ENCODE peak calls at places on chromosome 22, in eight cellular contexts. One of them, this sample, is unnamed.

GRCh38 chr22:41128606-41129005 is 36.2 kb downstream of the EP300 start:
- DNase-seq in activated T-helper 1 cell treated with Interleukin-2 at 50 U/mL for 16 hours: no peak
- DNase-seq in GM12891: no peak
- DNase-seq in HT1080: no peak
- DNase-seq in coronary artery: no peak
- DNase-seq in astrocyte of the spinal cord: no peak
- DNase-seq in non-pigmented ciliary epithelial cell: no peak
- DNase-seq in cardiac muscle cell: no peak
- DNase-seq in this sample: no peak

GRCh38 chr22:49554296-49554625 is 273.4 kb downstream of the BRD1 start:
- DNase-seq in activated T-helper 1 cell treated with Interleukin-2 at 50 U/mL for 16 hours: no peak
- DNase-seq in GM12891: no peak
- DNase-seq in HT1080: no peak
- DNase-seq in coronary artery: no peak
- DNase-seq in astrocyte of the spinal cord: no peak
- DNase-seq in non-pigmented ciliary epithelial cell: no peak
- DNase-seq in cardiac muscle cell: no peak
- DNase-seq in this sample: no peak

GRCh38 chr22:25475554-25476022 is 88.9 kb upstream of the GRK3 start:
- DNase-seq in activated T-helper 1 cell treated with Interleukin-2 at 50 U/mL for 16 hours: no peak
- DNase-seq in GM12891: no peak
- DNase-seq in HT1080: peak; percentile 13
- DNase-seq in coronary artery: no peak
- DNase-seq in astrocyte of the spinal cord: peak; percentile 80
- DNase-seq in non-pigmented ciliary epithelial cell: no peak
- DNase-seq in cardiac muscle cell: no peak
- DNase-seq in this sample: peak; percentile 79

GRCh38 chr22:28952857-28953256 is 69.5 kb downstream of the ZNRF3 start:
- DNase-seq in activated T-helper 1 cell treated with Interleukin-2 at 50 U/mL for 16 hours: no peak
- DNase-seq in GM12891: no peak
- DNase-seq in HT1080: no peak
- DNase-seq in coronary artery: no peak
- DNase-seq in astrocyte of the spinal cord: peak; percentile 55
- DNase-seq in non-pigmented ciliary epithelial cell: no peak
- DNase-seq in cardiac muscle cell: no peak
- DNase-seq in this sample: no peak

GRCh38 chr22:19890502-19891349 is 36.1 kb upstream of the GNB1L start:
- DNase-seq in activated T-helper 1 cell treated with Interleukin-2 at 50 U/mL for 16 hours: no peak
- DNase-seq in GM12891: no peak
- DNase-seq in HT1080: no peak
- DNase-seq in coronary artery: no peak
- DNase-seq in astrocyte of the spinal cord: no peak
- DNase-seq in non-pigmented ciliary epithelial cell: no peak
- DNase-seq in cardiac muscle cell: no peak
- DNase-seq in this sample: no peak

GRCh38 chr22:38442967-38443674 is 11.9 kb downstream of the KCNJ4 start:
- DNase-seq in activated T-helper 1 cell treated with Interleukin-2 at 50 U/mL for 16 hours: no peak
- DNase-seq in GM12891: no peak
- DNase-seq in HT1080: no peak
- DNase-seq in coronary artery: no peak
- DNase-seq in astrocyte of the spinal cord: no peak
- DNase-seq in non-pigmented ciliary epithelial cell: no peak
- DNase-seq in cardiac muscle cell: peak; percentile 53
- DNase-seq in this sample: no peak

GRCh38 chr22:22243033-22243680 is 1.4 kb upstream of the VPREB1 start:
- DNase-seq in activated T-helper 1 cell treated with Interleukin-2 at 50 U/mL for 16 hours: no peak
- DNase-seq in GM12891: no peak
- DNase-seq in HT1080: no peak
- DNase-seq in coronary artery: no peak
- DNase-seq in astrocyte of the spinal cord: no peak
- DNase-seq in non-pigmented ciliary epithelial cell: no peak
- DNase-seq in cardiac muscle cell: no peak
- DNase-seq in this sample: no peak

GRCh38 chr22:22061085-22062077 is 78.8 kb upstream of the TOP3B start:
- DNase-seq in activated T-helper 1 cell treated with Interleukin-2 at 50 U/mL for 16 hours: no peak
- DNase-seq in GM12891: no peak
- DNase-seq in HT1080: no peak
- DNase-seq in coronary artery: no peak
- DNase-seq in astrocyte of the spinal cord: peak; percentile 12
- DNase-seq in non-pigmented ciliary epithelial cell: no peak
- DNase-seq in cardiac muscle cell: no peak
- DNase-seq in this sample: no peak

GRCh38 chr22:31829505-31829904 is 75.7 kb downstream of the DEPDC5 start:
- DNase-seq in activated T-helper 1 cell treated with Interleukin-2 at 50 U/mL for 16 hours: no peak
- DNase-seq in GM12891: no peak
- DNase-seq in HT1080: peak; percentile 97
- DNase-seq in coronary artery: no peak
- DNase-seq in astrocyte of the spinal cord: peak; percentile 89
- DNase-seq in non-pigmented ciliary epithelial cell: peak; percentile 90
- DNase-seq in cardiac muscle cell: no peak
- DNase-seq in this sample: no peak

GRCh38 chr22:24244144-24244787 is 616 bp downstream of the GGT5 start:
- DNase-seq in activated T-helper 1 cell treated with Interleukin-2 at 50 U/mL for 16 hours: no peak
- DNase-seq in GM12891: no peak
- DNase-seq in HT1080: no peak
- DNase-seq in coronary artery: no peak
- DNase-seq in astrocyte of the spinal cord: peak; percentile 55
- DNase-seq in non-pigmented ciliary epithelial cell: no peak
- DNase-seq in cardiac muscle cell: no peak
- DNase-seq in this sample: no peak

GRCh38 chr22:29306830-29307657 is 594 bp downstream of the GAS2L1 start:
- DNase-seq in activated T-helper 1 cell treated with Interleukin-2 at 50 U/mL for 16 hours: no peak
- DNase-seq in GM12891: peak; percentile 59
- DNase-seq in HT1080: peak; percentile 73
- DNase-seq in coronary artery: peak; percentile 73
- DNase-seq in astrocyte of the spinal cord: peak; percentile 83
- DNase-seq in non-pigmented ciliary epithelial cell: no peak
- DNase-seq in cardiac muscle cell: peak; percentile 92
- DNase-seq in this sample: peak; percentile 44

GRCh38 chr22:47795477-47796127 is 1033.2 kb downstream of the TBC1D22A start:
- DNase-seq in activated T-helper 1 cell treated with Interleukin-2 at 50 U/mL for 16 hours: no peak
- DNase-seq in GM12891: no peak
- DNase-seq in HT1080: no peak
- DNase-seq in coronary artery: peak; percentile 57
- DNase-seq in astrocyte of the spinal cord: no peak
- DNase-seq in non-pigmented ciliary epithelial cell: no peak
- DNase-seq in cardiac muscle cell: no peak
- DNase-seq in this sample: no peak

GRCh38 chr22:44210721-44211120 is 30.0 kb downstream of the PARVG start:
- DNase-seq in activated T-helper 1 cell treated with Interleukin-2 at 50 U/mL for 16 hours: no peak
- DNase-seq in GM12891: no peak
- DNase-seq in HT1080: no peak
- DNase-seq in coronary artery: peak; percentile 9
- DNase-seq in astrocyte of the spinal cord: peak; percentile 27
- DNase-seq in non-pigmented ciliary epithelial cell: no peak
- DNase-seq in cardiac muscle cell: no peak
- DNase-seq in this sample: no peak

GRCh38 chr22:27876684-27877083 is 42.4 kb downstream of the PITPNB start:
- DNase-seq in activated T-helper 1 cell treated with Interleukin-2 at 50 U/mL for 16 hours: no peak
- DNase-seq in GM12891: no peak
- DNase-seq in HT1080: no peak
- DNase-seq in coronary artery: no peak
- DNase-seq in astrocyte of the spinal cord: peak; percentile 65
- DNase-seq in non-pigmented ciliary epithelial cell: no peak
- DNase-seq in cardiac muscle cell: no peak
- DNase-seq in this sample: no peak

GRCh38 chr22:20238567-20239062 is 29.5 kb downstream of the RTN4R start:
- DNase-seq in activated T-helper 1 cell treated with Interleukin-2 at 50 U/mL for 16 hours: peak; percentile 25
- DNase-seq in GM12891: peak; percentile 98
- DNase-seq in HT1080: peak; percentile 53
- DNase-seq in coronary artery: no peak
- DNase-seq in astrocyte of the spinal cord: no peak
- DNase-seq in non-pigmented ciliary epithelial cell: no peak
- DNase-seq in cardiac muscle cell: peak; percentile 67
- DNase-seq in this sample: peak; percentile 1

GRCh38 chr22:19723990-19724827 is 870 bp downstream of the GP1BB start:
- DNase-seq in activated T-helper 1 cell treated with Interleukin-2 at 50 U/mL for 16 hours: no peak
- DNase-seq in GM12891: peak; percentile 72
- DNase-seq in HT1080: no peak
- DNase-seq in coronary artery: no peak
- DNase-seq in astrocyte of the spinal cord: no peak
- DNase-seq in non-pigmented ciliary epithelial cell: no peak
- DNase-seq in cardiac muscle cell: peak; percentile 81
- DNase-seq in this sample: peak; percentile 9

GRCh38 chr22:27654536-27655445 is 146.8 kb downstream of the MN1 start:
- DNase-seq in activated T-helper 1 cell treated with Interleukin-2 at 50 U/mL for 16 hours: no peak
- DNase-seq in GM12891: no peak
- DNase-seq in HT1080: no peak
- DNase-seq in coronary artery: no peak
- DNase-seq in astrocyte of the spinal cord: no peak
- DNase-seq in non-pigmented ciliary epithelial cell: no peak
- DNase-seq in cardiac muscle cell: no peak
- DNase-seq in this sample: no peak

GRCh38 chr22:45834795-45835194 is 142.2 kb downstream of the WNT7B start:
- DNase-seq in activated T-helper 1 cell treated with Interleukin-2 at 50 U/mL for 16 hours: no peak
- DNase-seq in GM12891: no peak
- DNase-seq in HT1080: no peak
- DNase-seq in coronary artery: no peak
- DNase-seq in astrocyte of the spinal cord: no peak
- DNase-seq in non-pigmented ciliary epithelial cell: no peak
- DNase-seq in cardiac muscle cell: no peak
- DNase-seq in this sample: no peak

GRCh38 chr22:17366830-17367229 is 2.4 kb upstream of the CECR2 start:
- DNase-seq in activated T-helper 1 cell treated with Interleukin-2 at 50 U/mL for 16 hours: no peak
- DNase-seq in GM12891: peak; percentile 43
- DNase-seq in HT1080: peak; percentile 2
- DNase-seq in coronary artery: no peak
- DNase-seq in astrocyte of the spinal cord: no peak
- DNase-seq in non-pigmented ciliary epithelial cell: no peak
- DNase-seq in cardiac muscle cell: peak; percentile 69
- DNase-seq in this sample: peak; percentile 2

GRCh38 chr22:46546466-46547178 is 9.2 kb upstream of the CELSR1 start:
- DNase-seq in activated T-helper 1 cell treated with Interleukin-2 at 50 U/mL for 16 hours: no peak
- DNase-seq in GM12891: no peak
- DNase-seq in HT1080: peak; percentile 60
- DNase-seq in coronary artery: no peak
- DNase-seq in astrocyte of the spinal cord: peak; percentile 42
- DNase-seq in non-pigmented ciliary epithelial cell: no peak
- DNase-seq in cardiac muscle cell: peak; percentile 95
- DNase-seq in this sample: no peak

GRCh38 chr22:41052661-41053490 is 39.5 kb upstream of the EP300 start:
- DNase-seq in activated T-helper 1 cell treated with Interleukin-2 at 50 U/mL for 16 hours: no peak
- DNase-seq in GM12891: no peak
- DNase-seq in HT1080: no peak
- DNase-seq in coronary artery: no peak
- DNase-seq in astrocyte of the spinal cord: peak; percentile 60
- DNase-seq in non-pigmented ciliary epithelial cell: peak; percentile 34
- DNase-seq in cardiac muscle cell: no peak
- DNase-seq in this sample: no peak

GRCh38 chr22:28029201-28029948 is 110.3 kb upstream of the PITPNB start:
- DNase-seq in activated T-helper 1 cell treated with Interleukin-2 at 50 U/mL for 16 hours: no peak
- DNase-seq in GM12891: no peak
- DNase-seq in HT1080: peak; percentile 92
- DNase-seq in coronary artery: peak; percentile 71
- DNase-seq in astrocyte of the spinal cord: peak; percentile 71
- DNase-seq in non-pigmented ciliary epithelial cell: no peak
- DNase-seq in cardiac muscle cell: no peak
- DNase-seq in this sample: peak; percentile 63

GRCh38 chr22:50443202-50443601 is 31.6 kb downstream of the SBF1 start:
- DNase-seq in activated T-helper 1 cell treated with Interleukin-2 at 50 U/mL for 16 hours: no peak
- DNase-seq in GM12891: no peak
- DNase-seq in HT1080: no peak
- DNase-seq in coronary artery: no peak
- DNase-seq in astrocyte of the spinal cord: no peak
- DNase-seq in non-pigmented ciliary epithelial cell: no peak
- DNase-seq in cardiac muscle cell: no peak
- DNase-seq in this sample: no peak

GRCh38 chr22:23187871-23188700 is 7.8 kb downstream of the BCR start:
- DNase-seq in activated T-helper 1 cell treated with Interleukin-2 at 50 U/mL for 16 hours: no peak
- DNase-seq in GM12891: no peak
- DNase-seq in HT1080: no peak
- DNase-seq in coronary artery: no peak
- DNase-seq in astrocyte of the spinal cord: no peak
- DNase-seq in non-pigmented ciliary epithelial cell: no peak
- DNase-seq in cardiac muscle cell: no peak
- DNase-seq in this sample: no peak

GRCh38 chr22:48511781-48512327 is 1315.8 kb downstream of the BRD1 start:
- DNase-seq in activated T-helper 1 cell treated with Interleukin-2 at 50 U/mL for 16 hours: no peak
- DNase-seq in GM12891: no peak
- DNase-seq in HT1080: no peak
- DNase-seq in coronary artery: no peak
- DNase-seq in astrocyte of the spinal cord: no peak
- DNase-seq in non-pigmented ciliary epithelial cell: no peak
- DNase-seq in cardiac muscle cell: no peak
- DNase-seq in this sample: no peak

This sample was measured in NCI-H748 treated with DMSO at 0.1 percent for 48 hours.